ENCODE peak calls at places on chromosomes 12 and 14, in nine cellular contexts. One of them, this sample, is unnamed.

GRCh38 chr12:26091837-26092236 is 33.0 kb downstream of the BHLHE41 start:
- DNase-seq in MM.1S: no peak
- DNase-seq in psoas muscle: no peak
- DNase-seq in AG04449: no peak
- DNase-seq in GM12865: no peak
- DNase-seq in left ventricle myocardium inferior: no peak
- DNase-seq in sigmoid colon: no peak
- DNase-seq in GM20000: no peak
- DNase-seq in heart right ventricle: no peak
- DNase-seq in this sample: no peak

GRCh38 chr12:29640589-29641345 is 143.0 kb downstream of the TMTC1 start:
- DNase-seq in sigmoid colon: no peak
- DNase-seq in MM.1S: no peak
- DNase-seq in GM20000: no peak
- DNase-seq in left ventricle myocardium inferior: peak; percentile 35
- DNase-seq in AG04449: no peak
- DNase-seq in GM12865: no peak
- DNase-seq in heart right ventricle: peak; percentile 40
- DNase-seq in psoas muscle: no peak
- DNase-seq in this sample: no peak

GRCh38 chr14:68249534-68250517 is 430.2 kb downstream of the RAD51B start:
- DNase-seq in heart right ventricle: no peak
- DNase-seq in AG04449: no peak
- DNase-seq in MM.1S: no peak
- DNase-seq in psoas muscle: no peak
- DNase-seq in GM20000: no peak
- DNase-seq in left ventricle myocardium inferior: no peak
- DNase-seq in GM12865: no peak
- DNase-seq in sigmoid colon: no peak
- DNase-seq in this sample: no peak

GRCh38 chr12:70317781-70318180 is 48.3 kb upstream of the KCNMB4 start:
- DNase-seq in psoas muscle: no peak
- DNase-seq in left ventricle myocardium inferior: no peak
- DNase-seq in sigmoid colon: no peak
- DNase-seq in AG04449: no peak
- DNase-seq in GM20000: peak; percentile 5
- DNase-seq in heart right ventricle: no peak
- DNase-seq in GM12865: peak; percentile 83
- DNase-seq in MM.1S: peak; percentile 73
- DNase-seq in this sample: no peak

GRCh38 chr14:92906420-92906819 is 16.5 kb upstream of the CHGA start:
- DNase-seq in GM12865: no peak
- DNase-seq in psoas muscle: no peak
- DNase-seq in MM.1S: no peak
- DNase-seq in AG04449: no peak
- DNase-seq in GM20000: no peak
- DNase-seq in heart right ventricle: no peak
- DNase-seq in sigmoid colon: no peak
- DNase-seq in left ventricle myocardium inferior: no peak
- DNase-seq in this sample: no peak

GRCh38 chr14:60862283-60862682 is 118.6 kb downstream of the TRMT5 start:
- DNase-seq in heart right ventricle: no peak
- DNase-seq in MM.1S: no peak
- DNase-seq in GM20000: no peak
- DNase-seq in left ventricle myocardium inferior: no peak
- DNase-seq in GM12865: no peak
- DNase-seq in psoas muscle: no peak
- DNase-seq in sigmoid colon: peak; percentile 77
- DNase-seq in AG04449: no peak
- DNase-seq in this sample: no peak

GRCh38 chr12:89225808-89226368 is 126.4 kb downstream of the DUSP6 start:
- DNase-seq in GM20000: peak; percentile 5
- DNase-seq in sigmoid colon: no peak
- DNase-seq in left ventricle myocardium inferior: no peak
- DNase-seq in AG04449: peak; percentile 55
- DNase-seq in heart right ventricle: no peak
- DNase-seq in psoas muscle: no peak
- DNase-seq in MM.1S: no peak
- DNase-seq in GM12865: peak; percentile 57
- DNase-seq in this sample: peak; percentile 44

GRCh38 chr14:85934123-85934885 is 404.4 kb downstream of the FLRT2 start:
- DNase-seq in AG04449: no peak
- DNase-seq in sigmoid colon: peak; percentile 61
- DNase-seq in MM.1S: peak; percentile 69
- DNase-seq in psoas muscle: no peak
- DNase-seq in heart right ventricle: no peak
- DNase-seq in left ventricle myocardium inferior: no peak
- DNase-seq in GM20000: peak; percentile 38
- DNase-seq in GM12865: peak; percentile 81
- DNase-seq in this sample: peak; percentile 62

GRCh38 chr14:78401866-78402265 is 231.7 kb downstream of the NRXN3 start:
- DNase-seq in left ventricle myocardium inferior: no peak
- DNase-seq in AG04449: no peak
- DNase-seq in sigmoid colon: no peak
- DNase-seq in MM.1S: no peak
- DNase-seq in psoas muscle: no peak
- DNase-seq in GM12865: no peak
- DNase-seq in heart right ventricle: no peak
- DNase-seq in GM20000: no peak
- DNase-seq in this sample: no peak

GRCh38 chr12:80018119-80018518 is 81.2 kb upstream of the OTOGL start:
- DNase-seq in AG04449: no peak
- DNase-seq in sigmoid colon: no peak
- DNase-seq in heart right ventricle: no peak
- DNase-seq in psoas muscle: no peak
- DNase-seq in left ventricle myocardium inferior: no peak
- DNase-seq in GM20000: no peak
- DNase-seq in GM12865: no peak
- DNase-seq in MM.1S: no peak
- DNase-seq in this sample: no peak

GRCh38 chr14:61334197-61334701 is 12.9 kb downstream of the PRKCH start:
- DNase-seq in sigmoid colon: no peak
- DNase-seq in GM20000: no peak
- DNase-seq in AG04449: no peak
- DNase-seq in left ventricle myocardium inferior: no peak
- DNase-seq in psoas muscle: no peak
- DNase-seq in heart right ventricle: no peak
- DNase-seq in MM.1S: no peak
- DNase-seq in GM12865: no peak
- DNase-seq in this sample: peak; percentile 52

GRCh38 chr14:56590535-56590951 is 10.9 kb downstream of the TMEM260 start:
- DNase-seq in GM12865: no peak
- DNase-seq in MM.1S: no peak
- DNase-seq in psoas muscle: no peak
- DNase-seq in heart right ventricle: peak; percentile 9
- DNase-seq in sigmoid colon: no peak
- DNase-seq in AG04449: no peak
- DNase-seq in left ventricle myocardium inferior: peak; percentile 15
- DNase-seq in GM20000: no peak
- DNase-seq in this sample: no peak

GRCh38 chr12:109759076-109759420 is 45.4 kb downstream of the FAM222A start:
- DNase-seq in GM12865: no peak
- DNase-seq in GM20000: no peak
- DNase-seq in psoas muscle: peak; percentile 23
- DNase-seq in heart right ventricle: no peak
- DNase-seq in AG04449: no peak
- DNase-seq in left ventricle myocardium inferior: peak; percentile 9
- DNase-seq in MM.1S: no peak
- DNase-seq in sigmoid colon: peak; percentile 50
- DNase-seq in this sample: no peak

GRCh38 chr14:56422703-56423213 is 156.8 kb upstream of the TMEM260 start:
- DNase-seq in sigmoid colon: peak; percentile 82
- DNase-seq in MM.1S: no peak
- DNase-seq in psoas muscle: peak; percentile 57
- DNase-seq in left ventricle myocardium inferior: peak; percentile 24
- DNase-seq in GM20000: peak; percentile 39
- DNase-seq in GM12865: peak; percentile 26
- DNase-seq in AG04449: peak; percentile 31
- DNase-seq in heart right ventricle: peak; percentile 11
- DNase-seq in this sample: peak; percentile 31

GRCh38 chr12:62522984-62523383 is 56.4 kb downstream of the MON2 start:
- DNase-seq in GM20000: no peak
- DNase-seq in AG04449: no peak
- DNase-seq in left ventricle myocardium inferior: no peak
- DNase-seq in heart right ventricle: no peak
- DNase-seq in psoas muscle: no peak
- DNase-seq in MM.1S: no peak
- DNase-seq in GM12865: peak; percentile 5
- DNase-seq in sigmoid colon: no peak
- DNase-seq in this sample: no peak

GRCh38 chr12:97134495-97134894 is 227.4 kb downstream of the NEDD1 start:
- DNase-seq in AG04449: no peak
- DNase-seq in left ventricle myocardium inferior: no peak
- DNase-seq in GM20000: no peak
- DNase-seq in sigmoid colon: no peak
- DNase-seq in MM.1S: no peak
- DNase-seq in heart right ventricle: no peak
- DNase-seq in psoas muscle: no peak
- DNase-seq in GM12865: no peak
- DNase-seq in this sample: no peak

GRCh38 chr14:68688872-68689371 is 103.9 kb downstream of the ZFP36L1 start:
- DNase-seq in psoas muscle: no peak
- DNase-seq in sigmoid colon: peak; percentile 63
- DNase-seq in MM.1S: no peak
- DNase-seq in GM12865: peak; percentile 44
- DNase-seq in GM20000: no peak
- DNase-seq in heart right ventricle: no peak
- DNase-seq in left ventricle myocardium inferior: no peak
- DNase-seq in AG04449: peak; percentile 67
- DNase-seq in this sample: no peak

GRCh38 chr14:99278836-99279235 is 6.8 kb upstream of the BCL11B start:
- DNase-seq in GM20000: no peak
- DNase-seq in left ventricle myocardium inferior: no peak
- DNase-seq in AG04449: no peak
- DNase-seq in psoas muscle: no peak
- DNase-seq in heart right ventricle: no peak
- DNase-seq in MM.1S: no peak
- DNase-seq in GM12865: no peak
- DNase-seq in sigmoid colon: no peak
- DNase-seq in this sample: no peak
- TF ChIP-seq CTCF in GM20000: no peak
- TF ChIP-seq CTCF in left ventricle myocardium inferior: no peak
- TF ChIP-seq CTCF in AG04449: no peak
- TF ChIP-seq CTCF in psoas muscle: no peak
- TF ChIP-seq CTCF in heart right ventricle: no peak
- TF ChIP-seq CTCF in MM.1S: no peak
- TF ChIP-seq CTCF in GM12865: no peak
- TF ChIP-seq CTCF in sigmoid colon: no peak
- TF ChIP-seq CTCF in this sample: no peak

GRCh38 chr14:106562451-106562850 is 1036.1 kb downstream of the TMEM121 start:
- DNase-seq in GM20000: no peak
- DNase-seq in AG04449: no peak
- DNase-seq in left ventricle myocardium inferior: no peak
- DNase-seq in GM12865: no peak
- DNase-seq in psoas muscle: no peak
- DNase-seq in sigmoid colon: no peak
- DNase-seq in MM.1S: no peak
- DNase-seq in heart right ventricle: no peak
- DNase-seq in this sample: no peak

GRCh38 chr14:106564058-106564643 is 1037.8 kb downstream of the TMEM121 start:
- DNase-seq in left ventricle myocardium inferior: no peak
- DNase-seq in GM20000: peak; percentile 62
- DNase-seq in sigmoid colon: no peak
- DNase-seq in MM.1S: peak; percentile 63
- DNase-seq in AG04449: no peak
- DNase-seq in heart right ventricle: no peak
- DNase-seq in psoas muscle: no peak
- DNase-seq in GM12865: peak; percentile 68
- DNase-seq in this sample: peak; percentile 85
- TF ChIP-seq CTCF in left ventricle myocardium inferior: no peak
- TF ChIP-seq CTCF in GM20000: peak; percentile 95
- TF ChIP-seq CTCF in sigmoid colon: no peak
- TF ChIP-seq CTCF in MM.1S: peak; percentile 55
- TF ChIP-seq CTCF in AG04449: no peak
- TF ChIP-seq CTCF in heart right ventricle: no peak
- TF ChIP-seq CTCF in psoas muscle: no peak
- TF ChIP-seq CTCF in GM12865: peak; percentile 78
- TF ChIP-seq CTCF in this sample: peak; percentile 97

GRCh38 chr12:51534216-51534615 is 56.8 kb upstream of the SCN8A start:
- DNase-seq in left ventricle myocardium inferior: no peak
- DNase-seq in psoas muscle: no peak
- DNase-seq in GM20000: no peak
- DNase-seq in heart right ventricle: no peak
- DNase-seq in AG04449: no peak
- DNase-seq in MM.1S: no peak
- DNase-seq in GM12865: no peak
- DNase-seq in sigmoid colon: no peak
- DNase-seq in this sample: no peak

GRCh38 chr12:51536159-51536558 is 54.9 kb upstream of the SCN8A start:
- DNase-seq in GM12865: no peak
- DNase-seq in sigmoid colon: no peak
- DNase-seq in psoas muscle: no peak
- DNase-seq in AG04449: no peak
- DNase-seq in MM.1S: no peak
- DNase-seq in left ventricle myocardium inferior: no peak
- DNase-seq in GM20000: no peak
- DNase-seq in heart right ventricle: no peak
- DNase-seq in this sample: no peak

GRCh38 chr12:51531982-51532497 is 59.0 kb upstream of the SCN8A start:
- DNase-seq in GM20000: peak; percentile 82
- DNase-seq in sigmoid colon: peak; percentile 70
- DNase-seq in GM12865: peak; percentile 84
- DNase-seq in left ventricle myocardium inferior: peak; percentile 54
- DNase-seq in MM.1S: peak; percentile 73
- DNase-seq in heart right ventricle: peak; percentile 53
- DNase-seq in psoas muscle: peak; percentile 74
- DNase-seq in AG04449: peak; percentile 21
- DNase-seq in this sample: peak; percentile 86

GRCh38 chr12:51534675-51535074 is 56.4 kb upstream of the SCN8A start:
- DNase-seq in GM12865: no peak
- DNase-seq in psoas muscle: no peak
- DNase-seq in MM.1S: no peak
- DNase-seq in GM20000: no peak
- DNase-seq in sigmoid colon: no peak
- DNase-seq in heart right ventricle: no peak
- DNase-seq in left ventricle myocardium inferior: no peak
- DNase-seq in AG04449: no peak
- DNase-seq in this sample: no peak

GRCh38 chr12:51533799-51534198 is 57.2 kb upstream of the SCN8A start:
- DNase-seq in GM20000: no peak
- DNase-seq in left ventricle myocardium inferior: no peak
- DNase-seq in sigmoid colon: no peak
- DNase-seq in heart right ventricle: no peak
- DNase-seq in MM.1S: no peak
- DNase-seq in AG04449: no peak
- DNase-seq in psoas muscle: no peak
- DNase-seq in GM12865: no peak
- DNase-seq in this sample: no peak
- TF ChIP-seq CTCF in GM20000: no peak
- TF ChIP-seq CTCF in left ventricle myocardium inferior: no peak
- TF ChIP-seq CTCF in sigmoid colon: no peak
- TF ChIP-seq CTCF in heart right ventricle: no peak
- TF ChIP-seq CTCF in MM.1S: no peak
- TF ChIP-seq CTCF in AG04449: no peak
- TF ChIP-seq CTCF in psoas muscle: no peak
- TF ChIP-seq CTCF in GM12865: no peak
- TF ChIP-seq CTCF in this sample: no peak

DNA sequence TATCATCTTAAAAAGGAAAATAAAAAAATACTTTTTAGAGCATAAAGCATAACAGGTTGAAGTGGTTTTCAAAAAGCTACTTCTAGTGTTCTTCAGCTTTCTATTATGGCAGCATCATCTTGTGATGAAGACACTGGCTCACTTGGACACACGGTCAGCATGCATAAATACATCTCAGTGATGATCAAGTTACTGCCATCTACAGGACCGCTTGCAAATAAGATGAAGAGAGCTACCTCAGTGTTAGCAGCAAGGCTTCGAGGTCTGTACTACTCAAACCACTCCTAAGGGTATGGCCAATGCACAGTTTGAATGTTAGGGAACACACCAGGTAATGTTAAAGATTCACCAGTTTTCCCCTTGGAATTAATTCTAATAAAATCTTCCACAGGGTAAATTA is 58.8 kb downstream of the GALC start:
- DNase-seq in GM20000: no peak
- DNase-seq in MM.1S: no peak
- DNase-seq in sigmoid colon: no peak
- DNase-seq in heart right ventricle: no peak
- DNase-seq in left ventricle myocardium inferior: no peak
- DNase-seq in psoas muscle: no peak
- DNase-seq in GM12865: peak; percentile 12
- DNase-seq in AG04449: no peak
- DNase-seq in this sample: no peak
- TF ChIP-seq CTCF in GM20000: no peak
- TF ChIP-seq CTCF in MM.1S: no peak
- TF ChIP-seq CTCF in sigmoid colon: no peak
- TF ChIP-seq CTCF in heart right ventricle: no peak
- TF ChIP-seq CTCF in left ventricle myocardium inferior: no peak
- TF ChIP-seq CTCF in psoas muscle: no peak
- TF ChIP-seq CTCF in GM12865: no peak
- TF ChIP-seq CTCF in AG04449: no peak
- TF ChIP-seq CTCF in this sample: no peak